ENCODE peak calls at places on chromosome 3, in six cellular contexts. O, L, Z, D, X and B are unnamed samples.
A peak's percentile ranks its signal among the peaks of the same experiment; 100 is the strongest.

GRCh38 chr3:65039754-65040210 is 352.0 kb upstream of the ADAMTS9 start:
- DNase-seq in Z (no peak), L (no peak), O (no peak), D (no peak), X (peak; percentile 48), B (no peak)

GRCh38 chr3:42519568-42519962 is 17.1 kb downstream of the VIPR1 start:
- DNase-seq in X (no peak), O (no peak), L (no peak), Z (no peak), D (no peak), B (no peak)

GRCh38 chr3:70042683-70043082 is 43.1 kb downstream of the SAMMSON start:
- DNase-seq in X (no peak), O (no peak), D (no peak), Z (no peak), L (no peak), B (no peak)

GRCh38 chr3:150547045-150547753 is 612 bp downstream of the EIF2A start:
- DNase-seq in O (peak; percentile 19), D (no peak), X (peak; percentile 10), L (no peak), Z (no peak), B (no peak)

GRCh38 chr3:127691494-127691893 is 18.7 kb downstream of the ABTB1 start:
- DNase-seq in D (no peak), Z (no peak), L (no peak), X (no peak), O (no peak), B (no peak)

GRCh38 chr3:126850370-126851085 is 132.4 kb upstream of the PLXNA1 start:
- DNase-seq in X (peak; percentile 41), Z (peak; percentile 18), D (no peak), L (no peak), O (peak; percentile 57), B (no peak)

GRCh38 chr3:174243194-174243593 is 615.9 kb upstream of the NAALADL2 start:
- DNase-seq in X (no peak), Z (no peak), L (no peak), O (peak; percentile 42), D (no peak), B (no peak)

GRCh38 chr3:107740992-107741896 is 218.5 kb downstream of the BBX start:
- DNase-seq in L (peak; percentile 35), X (peak; percentile 23), O (peak; percentile 63), Z (no peak), D (no peak), B (peak; percentile 45)

GRCh38 chr3:152961323-152961722 is 126.4 kb downstream of the P2RY1 start:
- DNase-seq in D (no peak), X (peak; percentile 53), O (peak; percentile 52), Z (no peak), L (peak; percentile 1), B (peak; percentile 58)

GRCh38 chr3:185754920-185755319 is 69.9 kb downstream of the IGF2BP2 start:
- DNase-seq in L (no peak), D (no peak), X (no peak), Z (no peak), O (no peak), B (no peak)

GRCh38 chr3:43468141-43468540 is 153.7 kb downstream of the ANO10 start:
- DNase-seq in O (no peak), L (no peak), Z (no peak), X (no peak), D (no peak), B (peak; percentile 0)

GRCh38 chr3:10957976-10958749 is 34.4 kb upstream of the SLC6A1 start:
- DNase-seq in X (no peak), O (no peak), D (peak; percentile 82), L (no peak), Z (peak; percentile 69), B (peak; percentile 33)

GRCh38 chr3:142828703-142829304 is 60.1 kb downstream of the PCOLCE2 start:
- DNase-seq in X (peak; percentile 84), Z (peak; percentile 71), L (peak; percentile 66), O (peak; percentile 75), D (peak; percentile 83), B (peak; percentile 77)

GRCh38 chr3:136731274-136731884 is 20.8 kb downstream of the STAG1 start:
- DNase-seq in Z (no peak), L (no peak), X (no peak), D (no peak), O (no peak), B (no peak)

GRCh38 chr3:156859578-156859977 is 33.4 kb downstream of the LEKR1 start:
- DNase-seq in D (no peak), O (no peak), L (no peak), X (no peak), Z (no peak), B (no peak)

GRCh38 chr3:32143849-32144757 is 37.7 kb downstream of the GPD1L start:
- DNase-seq in Z (peak; percentile 71), O (peak; percentile 96), D (peak; percentile 42), X (peak; percentile 83), L (peak; percentile 84), B (peak; percentile 87)

GRCh38 chr3:152779649-152780048 is 55.3 kb upstream of the P2RY1 start:
- DNase-seq in Z (no peak), O (peak; percentile 61), L (no peak), D (no peak), X (no peak), B (peak; percentile 78)

GRCh38 chr3:66481071-66482001 is 19.5 kb downstream of the LRIG1 start:
- DNase-seq in D (no peak), L (no peak), Z (no peak), O (peak; percentile 87), X (no peak), B (no peak)

GRCh38 chr3:11185564-11186317 is 31.4 kb downstream of the HRH1 start:
- DNase-seq in O (peak; percentile 95), Z (peak; percentile 84), L (no peak), D (peak; percentile 75), X (peak; percentile 83), B (peak; percentile 41)

DNA sequence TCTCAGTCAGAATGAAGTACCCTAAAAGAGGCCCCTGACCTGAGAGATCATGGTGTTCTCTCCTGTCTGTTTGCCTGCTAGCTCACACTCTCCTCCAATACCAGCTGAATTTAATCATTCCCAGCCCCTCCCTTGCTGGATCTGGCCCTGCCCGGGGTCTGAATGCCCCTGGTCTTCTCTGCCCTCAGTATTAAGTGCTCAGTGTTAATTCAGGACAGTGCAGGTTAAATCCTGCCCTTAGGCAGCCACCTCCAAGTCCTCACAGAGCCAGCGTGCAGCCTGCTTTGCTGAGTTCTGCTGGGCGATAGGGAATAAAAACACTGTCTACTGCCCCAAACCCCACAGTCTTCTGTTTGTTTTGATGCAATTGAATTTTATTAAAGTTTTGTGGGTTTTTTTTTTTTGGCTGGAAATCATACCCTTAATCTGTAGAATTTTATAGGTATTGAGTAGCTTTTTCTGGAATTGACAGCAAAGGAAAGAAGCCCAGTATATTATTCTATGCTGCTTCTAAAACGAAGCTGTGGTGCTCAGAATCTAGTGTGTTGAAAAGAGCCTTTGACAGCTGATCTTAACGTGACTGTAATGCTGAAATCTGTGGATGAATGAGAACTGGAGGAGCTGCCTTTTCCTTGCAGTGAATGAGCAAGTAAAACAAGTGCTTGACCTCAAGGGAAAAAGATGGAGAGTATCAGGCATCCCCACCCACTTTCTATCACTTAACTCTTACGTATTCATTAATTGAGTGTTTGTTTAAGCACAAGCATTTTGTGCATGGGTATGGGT is 12.3 kb upstream of the BDH1 start:
- DNase-seq in L (no peak), O (no peak), D (no peak), Z (no peak), X (no peak), B (no peak)
- H3K9me3 ChIP-seq in L (peaks cover 44% of the 10 kb centered on the region), O (no peaks in the 10 kb centered on the region), D (peaks cover 12% of the 10 kb centered on the region), Z (no peaks in the 10 kb centered on the region), X (peaks cover 23% of the 10 kb centered on the region), B (peaks cover 25% of the 10 kb centered on the region)

GRCh38 chr3:115018694-115019093 is 128.4 kb downstream of the ZBTB20 start:
- DNase-seq in O (no peak), X (no peak), L (no peak), Z (no peak), D (no peak), B (no peak)

GRCh38 chr3:115019900-115020299 is 127.2 kb downstream of the ZBTB20 start:
- DNase-seq in Z (no peak), D (no peak), O (no peak), X (no peak), L (no peak), B (no peak)

GRCh38 chr3:115021061-115021460 is 126.0 kb downstream of the ZBTB20 start:
- DNase-seq in D (no peak), O (no peak), L (no peak), Z (no peak), X (no peak), B (no peak)

GRCh38 chr3:115022214-115022613 is 124.9 kb downstream of the ZBTB20 start:
- DNase-seq in Z (no peak), D (no peak), L (no peak), O (peak; percentile 36), X (no peak), B (no peak)

GRCh38 chr3:115022835-115023398 is 124.2 kb downstream of the ZBTB20 start:
- DNase-seq in O (no peak), L (no peak), X (no peak), D (no peak), Z (no peak), B (no peak)
- H3K27ac ChIP-seq in O (no peak overlapping the region), L (no peak overlapping the region), X (no peak overlapping the region), D (no peak overlapping the region), Z (no peak overlapping the region), B (no peak overlapping the region)

DNA sequence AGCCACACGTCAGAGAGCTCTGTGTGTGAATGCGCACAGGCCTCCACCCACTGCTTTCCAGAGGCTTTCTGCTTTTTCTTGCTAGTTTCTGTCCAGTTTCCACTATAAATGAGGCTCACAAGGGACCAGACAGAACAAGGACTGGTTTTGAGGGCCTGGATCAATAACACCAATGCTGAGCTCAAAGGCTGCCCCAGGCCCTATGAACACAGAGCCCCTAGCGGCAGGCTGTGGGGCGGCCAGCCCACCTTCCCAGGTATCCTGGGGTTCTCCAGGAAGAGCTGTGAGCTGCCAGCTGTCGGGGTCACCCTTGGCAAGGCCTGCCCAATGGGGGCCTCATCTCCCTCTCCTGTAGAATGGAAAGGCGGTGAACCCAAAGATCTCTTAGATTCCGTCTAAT is 2.2 kb upstream of the ITIH3 start:
- DNase-seq in O (no peak), X (no peak), D (no peak), Z (no peak), L (peak; percentile 24), B (no peak)
- TF ChIP-seq CTCF in O (no peak), X (no peak), D (no peak), Z (no peak), L (peak; percentile 73), B (no peak)

GRCh38 chr3:458614-459375 is 262.2 kb downstream of the CHL1 start:
- DNase-seq in X (no peak), Z (no peak), O (no peak), D (no peak), L (no peak), B (peak; percentile 78)

GRCh38 chr3:459376-459710 is 262.8 kb downstream of the CHL1 start:
- DNase-seq in D (no peak), Z (no peak), L (no peak), X (no peak), O (no peak), B (peak; percentile 96)

GRCh38 chr3:464255-464654 is 267.7 kb downstream of the CHL1 start:
- DNase-seq in X (no peak), Z (no peak), L (peak; percentile 24), D (no peak), O (no peak), B (no peak)

GRCh38 chr3:463793-464192 is 267.2 kb downstream of the CHL1 start:
- DNase-seq in X (no peak), O (no peak), Z (no peak), D (no peak), L (peak; percentile 73), B (no peak)

DNA sequence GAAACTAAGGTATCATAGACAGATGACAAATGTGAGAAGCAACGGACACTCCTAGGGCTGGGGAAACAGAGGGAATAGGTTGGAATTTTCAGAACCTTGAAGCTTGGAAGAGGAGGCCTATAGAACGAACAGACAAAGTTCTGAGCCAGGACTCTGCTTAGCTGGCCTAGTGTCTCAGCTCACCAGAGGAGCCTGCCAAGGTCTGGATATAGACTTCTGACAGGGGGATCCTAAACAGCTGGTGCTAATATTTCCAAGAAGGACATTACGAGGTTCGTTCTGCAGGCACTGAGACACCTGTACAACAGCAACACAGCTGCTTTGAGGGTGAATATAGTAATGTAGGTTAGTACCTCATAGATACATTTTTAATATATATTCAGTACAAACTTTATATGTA is 266.3 kb downstream of the CHL1 start:
- DNase-seq in L (no peak), D (no peak), O (no peak), X (no peak), Z (no peak), B (no peak)
- H3K9me3 ChIP-seq in L (no peaks in the 10 kb centered on the region), D (no peaks in the 10 kb centered on the region), O (no peaks in the 10 kb centered on the region), X (no peaks in the 10 kb centered on the region), Z (no peaks in the 10 kb centered on the region), B (no peaks in the 10 kb centered on the region)